ENCODE peak calls at places on chromosomes 11 and 22, in six cellular contexts. B is AG04449, S is neural crest cell, T is transverse colon, V is colonic mucosa, R is GM20000. F is an unnamed sample.

GRCh38 chr11:67510023-67510345 is 2.0 kb upstream of the CDK2AP2 start:
- DNase-seq in V (no peak), R (no peak), T (no peak), S (no peak), B (no peak), F (no peak)

GRCh38 chr22:26398741-26399153 is 30.3 kb upstream of the ASPHD2 start:
- DNase-seq in B (peak), T (peak), R (peak), V (peak), S (peak), F (no peak)

GRCh38 chr11:102934735-102935134 is 20.8 kb downstream of the MMP13 start:
- DNase-seq in R (no peak), B (no peak), S (no peak), T (no peak), V (no peak), F (no peak)

GRCh38 chr22:28674121-28674563 is 5.5 kb downstream of the TTC28 start:
- DNase-seq in R (peak), T (no peak), S (no peak), B (peak), V (no peak), F (no peak)

GRCh38 chr11:13337986-13338436 is 60.4 kb downstream of the BMAL1 start:
- DNase-seq in T (no peak), S (no peak), B (peak), R (no peak), V (no peak), F (no peak)

GRCh38 chr22:31497148-31497938 is 1.0 kb downstream of the SFI1 start:
- DNase-seq in R (no peak), V (no peak), S (no peak), B (no peak), T (no peak), F (no peak)

GRCh38 chr11:126104420-126104819 is 41.8 kb upstream of the CDON start:
- DNase-seq in B (no peak), T (no peak), R (no peak), S (no peak), V (no peak), F (no peak)

GRCh38 chr11:9858822-9859221 is 194.9 kb downstream of the SWAP70 start:
- DNase-seq in S (no peak), B (no peak), R (no peak), T (no peak), V (no peak), F (no peak)

GRCh38 chr11:2810401-2811205 is 75.0 kb downstream of the CDKN1C start:
- DNase-seq in T (no peak), R (no peak), V (no peak), B (no peak), S (no peak), F (no peak)

GRCh38 chr22:31173386-31174145 is 13.6 kb downstream of the RNF185 start:
- DNase-seq in B (peak), R (no peak), V (no peak), T (no peak), S (no peak), F (no peak)

GRCh38 chr11:10205928-10206327 is 88.1 kb downstream of the SBF2 start:
- DNase-seq in T (no peak), B (no peak), R (no peak), V (no peak), S (no peak), F (no peak)

GRCh38 chr11:64321533-64321932 is 3.6 kb downstream of the PRDX5 start:
- DNase-seq in V (peak), S (no peak), T (peak), B (no peak), R (no peak), F (no peak)

GRCh38 chr11:64319421-64319761 is 1.5 kb downstream of the PRDX5 start:
- DNase-seq in R (no peak), S (no peak), V (no peak), B (no peak), T (peak), F (no peak)

GRCh38 chr11:64321026-64321425 is 3.1 kb downstream of the PRDX5 start:
- DNase-seq in V (no peak), B (no peak), R (no peak), T (no peak), S (no peak), F (no peak)

GRCh38 chr11:64318694-64319420 is 936 bp downstream of the PRDX5 start:
- DNase-seq in T (peak), V (no peak), B (no peak), R (no peak), S (no peak), F (no peak)

GRCh38 chr11:64320556-64320955 is 2.6 kb downstream of the PRDX5 start:
- DNase-seq in B (no peak), T (no peak), V (no peak), S (no peak), R (no peak), F (no peak)
- TF ChIP-seq CTCF in B (no peak), T (no peak), V (no peak), S (no peak), R (no peak), F (no peak)

DNA sequence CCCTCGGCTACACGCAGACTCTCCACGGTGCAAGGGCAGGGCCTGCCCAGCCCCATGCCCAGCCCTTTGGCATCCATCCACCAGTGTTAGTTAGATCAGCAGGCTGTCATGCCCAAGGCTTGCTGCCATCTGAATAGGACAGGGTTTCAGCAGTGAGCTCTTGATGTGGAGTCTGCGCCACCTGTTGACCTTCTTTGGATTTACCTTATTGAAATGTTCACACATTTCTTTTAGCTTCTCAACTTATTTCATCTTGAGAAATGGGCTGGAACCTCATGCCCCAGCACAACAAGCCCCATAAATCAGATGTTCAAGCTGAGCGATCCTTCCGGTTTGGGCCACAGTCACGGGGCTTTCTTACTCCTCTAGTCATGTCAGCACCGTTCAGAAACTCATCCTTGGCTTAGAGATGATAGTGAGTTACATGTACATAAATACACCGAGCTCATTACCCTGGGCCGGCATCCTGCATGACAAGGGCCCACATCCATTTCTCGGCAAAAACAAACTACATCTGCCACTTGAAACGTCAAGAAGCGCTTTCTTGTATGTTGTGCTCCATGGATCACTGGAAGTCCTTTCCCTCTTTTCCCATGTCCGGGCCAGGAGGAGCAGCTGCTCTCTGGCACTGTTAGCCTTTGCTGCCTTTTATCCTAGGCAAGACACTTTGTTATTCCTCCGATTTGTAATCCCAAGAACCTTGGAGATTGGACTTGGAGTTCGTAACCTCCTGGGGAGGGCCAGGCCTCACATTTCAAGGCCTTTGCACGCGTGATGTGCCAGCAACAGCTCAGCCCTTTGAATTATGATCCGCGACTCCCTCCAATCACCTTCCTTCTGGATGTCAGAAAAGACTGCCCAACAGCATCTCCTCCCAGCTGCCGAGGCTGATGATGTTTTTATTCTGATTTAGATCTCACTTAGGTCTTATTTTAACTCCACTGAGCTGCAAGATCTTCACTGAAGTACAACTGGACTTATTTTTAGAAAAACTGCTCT is 61.9 kb downstream of the PARVB start:
- DNase-seq in T (peak), S (no peak), B (no peak), R (peak), V (peak), F (no peak)
- TF ChIP-seq CTCF in T (peak), S (peak), B (peak), R (peak), V (peak), F (no peak)

GRCh38 chr11:111836162-111836561 is 35.2 kb downstream of the ALG9 start:
- DNase-seq in S (no peak), R (no peak), V (no peak), T (no peak), B (no peak), F (no peak)

GRCh38 chr11:111834432-111835163 is 36.8 kb downstream of the ALG9 start:
- DNase-seq in S (no peak), B (no peak), V (no peak), R (no peak), T (no peak), F (no peak)

GRCh38 chr11:111835665-111836064 is 35.7 kb downstream of the ALG9 start:
- DNase-seq in R (no peak), S (no peak), V (no peak), T (no peak), B (no peak), F (no peak)

GRCh38 chr11:111836766-111837165 is 34.6 kb downstream of the ALG9 start:
- DNase-seq in T (no peak), R (peak), V (no peak), S (no peak), B (no peak), F (no peak)

GRCh38 chr11:111833524-111833923 is 37.9 kb downstream of the ALG9 start:
- DNase-seq in T (no peak), V (no peak), B (no peak), R (no peak), S (no peak), F (no peak)
- TF ChIP-seq CTCF in T (no peak), V (no peak), B (no peak), R (no peak), S (no peak), F (no peak)

DNA sequence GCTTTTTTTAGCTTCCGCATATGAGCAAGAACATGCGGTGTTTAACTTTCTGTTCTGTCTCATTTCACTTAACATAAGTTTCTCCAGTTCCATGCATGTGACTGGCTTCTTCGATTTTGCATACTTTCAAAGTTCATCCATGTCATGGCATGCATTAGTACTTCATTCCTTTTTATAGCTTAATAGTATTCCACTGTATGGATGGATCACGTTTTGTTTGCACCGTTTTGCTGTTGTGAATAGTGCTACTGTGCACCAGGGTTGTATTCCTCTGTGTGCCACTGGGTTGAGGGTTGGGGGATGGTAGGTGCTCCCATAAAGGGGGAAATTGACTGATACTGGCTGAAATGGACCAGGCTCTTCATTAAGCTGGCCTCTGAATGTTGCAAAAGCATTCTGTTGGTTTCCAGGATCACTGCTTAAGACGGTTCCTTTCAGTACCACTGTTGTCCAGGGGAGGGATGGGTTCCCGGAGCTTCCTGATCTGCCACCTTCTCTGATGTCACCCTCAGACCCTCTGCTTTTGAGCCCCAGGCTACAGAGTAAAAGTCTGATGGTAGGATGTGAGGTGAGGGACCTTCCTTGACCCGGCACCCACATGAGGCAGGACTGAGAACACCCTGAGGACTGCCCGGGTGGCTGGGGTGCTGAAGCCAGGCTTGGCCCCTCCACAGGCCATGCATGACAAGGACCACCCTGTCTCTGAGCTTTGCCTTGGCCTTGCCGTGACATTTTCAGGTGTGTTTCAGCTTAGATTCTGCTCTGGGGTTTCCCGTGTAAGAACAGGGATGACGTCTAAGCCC is 24.4 kb downstream of the DGCR6L start:
- DNase-seq in S (no peak), B (no peak), R (no peak), T (no peak), V (no peak), F (no peak)
- TF ChIP-seq CTCF in S (no peak), B (no peak), R (no peak), T (no peak), V (no peak), F (no peak)